ENCODE peak calls at places on chromosomes 13 and 19, in ten cellular contexts. D, W, F, G, B, X, H, V, K and R are unnamed samples.

GRCh38 chr13:19759669-19760068 is 23.1 kb downstream of the PSPC1 start:
- DNase-seq in D (no peak), W (no peak), F (no peak), G (no peak), B (no peak), X (no peak), H (no peak), V (no peak), K (no peak), R (no peak)

GRCh38 chr13:40236566-40237168 is 429.8 kb downstream of the FOXO1 start:
- DNase-seq in D (peak; percentile 63), W (peak; percentile 67), F (peak; percentile 16), G (no peak), B (no peak), X (no peak), H (no peak), V (no peak), K (no peak), R (no peak)

GRCh38 chr13:28470286-28470685 is 24.6 kb downstream of the FLT1 start:
- DNase-seq in D (no peak), W (no peak), F (no peak), G (no peak), B (no peak), X (no peak), H (no peak), V (no peak), K (no peak), R (no peak)

GRCh38 chr13:42001580-42001979 is 40.7 kb upstream of the VWA8 start:
- DNase-seq in D (no peak), W (no peak), F (peak; percentile 8), G (no peak), B (no peak), X (no peak), H (no peak), V (no peak), K (no peak), R (no peak)

GRCh38 chr13:112256716-112257497 is 119.2 kb upstream of the SPACA7 start:
- DNase-seq in D (no peak), W (no peak), F (no peak), G (no peak), B (no peak), X (no peak), H (no peak), V (peak; percentile 35), K (no peak), R (no peak)

GRCh38 chr19:522726-523125 is 8.8 kb upstream of the CDC34 start:
- DNase-seq in D (no peak), W (no peak), F (no peak), G (no peak), B (no peak), X (no peak), H (no peak), V (no peak), K (no peak), R (no peak)

GRCh38 chr19:40433391-40434216 is 7.8 kb upstream of the SERTAD1 start:
- DNase-seq in D (peak; percentile 98), W (peak; percentile 52), F (peak; percentile 93), G (peak; percentile 89), B (no peak), X (no peak), H (peak; percentile 26), V (peak; percentile 69), K (peak; percentile 86), R (peak; percentile 24)

GRCh38 chr13:91764527-91764926 is 366.1 kb downstream of the GPC5 start:
- DNase-seq in D (no peak), W (no peak), F (no peak), G (no peak), B (no peak), X (no peak), H (no peak), V (no peak), K (no peak), R (no peak)

GRCh38 chr19:21468791-21469190 is 36.6 kb upstream of the ZNF429 start:
- DNase-seq in D (no peak), W (no peak), F (no peak), G (no peak), B (no peak), X (no peak), H (no peak), V (no peak), K (no peak), R (no peak)

GRCh38 chr19:30150626-30151025 is 208.6 kb downstream of the URI1 start:
- DNase-seq in D (no peak), W (no peak), F (no peak), G (peak; percentile 54), B (no peak), X (no peak), H (no peak), V (no peak), K (no peak), R (no peak)

GRCh38 chr19:35114656-35115537 is 726 bp upstream of the FXYD3 start:
- DNase-seq in D (peak; percentile 90), W (no peak), F (peak; percentile 37), G (peak; percentile 94), B (peak; percentile 66), X (no peak), H (peak; percentile 54), V (peak; percentile 89), K (peak; percentile 97), R (peak; percentile 61)

GRCh38 chr19:7844405-7844804 is 14.4 kb downstream of the EVI5L start:
- DNase-seq in D (no peak), W (no peak), F (no peak), G (no peak), B (no peak), X (no peak), H (no peak), V (no peak), K (no peak), R (no peak)

GRCh38 chr19:48997972-48998371 is 4.3 kb downstream of the RUVBL2 start:
- DNase-seq in D (no peak), W (no peak), F (peak; percentile 20), G (no peak), B (peak; percentile 32), X (no peak), H (no peak), V (peak; percentile 82), K (no peak), R (peak; percentile 16)

GRCh38 chr19:53818756-53819155 is 5.4 kb downstream of the NLRP12 start:
- DNase-seq in D (no peak), W (no peak), F (no peak), G (peak; percentile 26), B (no peak), X (no peak), H (no peak), V (no peak), K (no peak), R (no peak)

GRCh38 chr13:54750521-54750920 is 1721.9 kb downstream of the OLFM4 start:
- DNase-seq in D (no peak), W (no peak), F (peak; percentile 61), G (no peak), B (peak; percentile 6), X (no peak), H (no peak), V (no peak), K (no peak), R (no peak)

GRCh38 chr13:50386527-50387123 is 371.4 kb downstream of the KCNRG start:
- DNase-seq in D (peak; percentile 71), W (no peak), F (peak; percentile 52), G (peak; percentile 39), B (peak; percentile 69), X (no peak), H (no peak), V (no peak), K (peak; percentile 71), R (no peak)